ENCODE peak calls at places on chromosomes 7 and 10, in six cellular contexts. K, O, E, G, Z and A are unnamed samples.

GRCh38 chr7:80666376-80666775 is 27.9 kb downstream of the CD36 start:
- DNase-seq in Z (no peak), G (no peak), K (no peak), E (no peak), O (no peak), A (no peak)

GRCh38 chr10:88114368-88114767 is 250.9 kb downstream of the PTEN start:
- DNase-seq in K (peak; percentile 55), E (no peak), O (peak; percentile 26), Z (no peak), G (peak; percentile 77), A (peak; percentile 69)

GRCh38 chr10:22736134-22736533 is 21.8 kb upstream of the PIP4K2A start:
- DNase-seq in K (no peak), Z (no peak), E (peak; percentile 5), O (no peak), G (no peak), A (no peak)

GRCh38 chr7:120898710-120899499 is 41.0 kb upstream of the TSPAN12 start:
- DNase-seq in K (no peak), E (no peak), O (no peak), G (no peak), Z (no peak), A (no peak)

GRCh38 chr7:64098-64521 is 128.3 kb upstream of the FAM20C start:
- DNase-seq in O (peak; percentile 44), K (peak; percentile 72), Z (no peak), E (peak; percentile 75), G (peak; percentile 69), A (peak; percentile 87)

GRCh38 chr7:106774768-106775551 is 90.1 kb upstream of the PIK3CG start:
- DNase-seq in Z (no peak), G (no peak), E (peak; percentile 29), O (no peak), K (no peak), A (peak; percentile 79)

GRCh38 chr10:113309791-113310190 is 243.1 kb upstream of the HABP2 start:
- DNase-seq in Z (no peak), K (no peak), E (no peak), O (no peak), G (no peak), A (no peak)

GRCh38 chr10:11875499-11876281 is 52.5 kb downstream of the PROSER2 start:
- DNase-seq in O (no peak), K (peak; percentile 93), Z (no peak), E (peak; percentile 78), G (no peak), A (peak; percentile 82)

GRCh38 chr10:107971973-107972372 is 807.5 kb upstream of the SORCS1 start:
- DNase-seq in G (no peak), E (peak; percentile 95), O (no peak), Z (no peak), K (no peak), A (peak; percentile 68)